ENCODE peak calls at places on chromosomes 1 and 21, in four cellular contexts. A is K562, F is HepG2, R is GM12878. H is an unnamed sample.

GRCh38 chr1:17192394-17193221 is 12.3 kb upstream of the PADI1 start:
- DNase-seq in A (no peak), F (no peak), R (no peak), H (no peak)

GRCh38 chr1:245458761-245459174 is 304.0 kb downstream of the KIF26B start:
- DNase-seq in A (no peak), F (no peak), R (no peak), H (no peak)

GRCh38 chr1:39409055-39409816 is 82.2 kb upstream of the BMP8A start:
- DNase-seq in A (no peak), F (peak), R (no peak), H (peak)

GRCh38 chr1:17156108-17156507 is 36.9 kb upstream of the PADI2 start:
- DNase-seq in A (no peak), F (no peak), R (peak), H (no peak)

GRCh38 chr1:212498243-212498642 is 65.5 kb downstream of the NENF start:
- DNase-seq in A (no peak), F (no peak), R (no peak), H (no peak)

GRCh38 chr1:245888809-245889208 is 618.3 kb downstream of the SMYD3 start:
- DNase-seq in A (no peak), F (peak), R (peak), H (no peak)

GRCh38 chr1:94622757-94623156 is 81.2 kb upstream of the F3 start:
- DNase-seq in A (no peak), F (no peak), R (no peak), H (no peak)

GRCh38 chr1:227934476-227935313 is 13.0 kb downstream of the WNT9A start:
- DNase-seq in A (peak), F (peak), R (no peak), H (no peak)

GRCh38 chr21:42112857-42113256 is 41.7 kb downstream of the UMODL1 start:
- DNase-seq in A (no peak), F (no peak), R (no peak), H (no peak)

GRCh38 chr1:86833461-86834215 is 80.3 kb downstream of the SELENOF start:
- DNase-seq in A (peak), F (peak), R (peak), H (peak)

GRCh38 chr1:29501227-29501976 is 265.1 kb downstream of the PTPRU start:
- DNase-seq in A (no peak), F (no peak), R (no peak), H (no peak)

GRCh38 chr1:46401964-46402626 is 8.0 kb downstream of the FAAH start:
- DNase-seq in A (peak), F (peak), R (no peak), H (no peak)

GRCh38 chr21:42751866-42752265 is 98.4 kb downstream of the PDE9A start:
- DNase-seq in A (no peak), F (no peak), R (no peak), H (no peak)

GRCh38 chr1:8903410-8903809 is 24.9 kb upstream of the ENO1 start:
- DNase-seq in A (no peak), F (no peak), R (no peak), H (no peak)

GRCh38 chr1:202105571-202106339 is 17.0 kb upstream of the GPR37L1 start:
- DNase-seq in A (peak), F (no peak), R (no peak), H (no peak)

GRCh38 chr1:72341661-72342060 is 59.3 kb upstream of the NEGR1 start:
- DNase-seq in A (no peak), F (no peak), R (no peak), H (no peak)

GRCh38 chr1:223246468-223246867 is 103.4 kb upstream of the TLR5 start:
- DNase-seq in A (no peak), F (no peak), R (no peak), H (no peak)

GRCh38 chr1:27349784-27350672 is 8.2 kb downstream of the SYTL1 start:
- DNase-seq in A (no peak), F (no peak), R (no peak), H (peak)

GRCh38 chr1:114997510-114997909 is 32.1 kb upstream of the TSHB start:
- DNase-seq in A (no peak), F (no peak), R (no peak), H (no peak)

DNA sequence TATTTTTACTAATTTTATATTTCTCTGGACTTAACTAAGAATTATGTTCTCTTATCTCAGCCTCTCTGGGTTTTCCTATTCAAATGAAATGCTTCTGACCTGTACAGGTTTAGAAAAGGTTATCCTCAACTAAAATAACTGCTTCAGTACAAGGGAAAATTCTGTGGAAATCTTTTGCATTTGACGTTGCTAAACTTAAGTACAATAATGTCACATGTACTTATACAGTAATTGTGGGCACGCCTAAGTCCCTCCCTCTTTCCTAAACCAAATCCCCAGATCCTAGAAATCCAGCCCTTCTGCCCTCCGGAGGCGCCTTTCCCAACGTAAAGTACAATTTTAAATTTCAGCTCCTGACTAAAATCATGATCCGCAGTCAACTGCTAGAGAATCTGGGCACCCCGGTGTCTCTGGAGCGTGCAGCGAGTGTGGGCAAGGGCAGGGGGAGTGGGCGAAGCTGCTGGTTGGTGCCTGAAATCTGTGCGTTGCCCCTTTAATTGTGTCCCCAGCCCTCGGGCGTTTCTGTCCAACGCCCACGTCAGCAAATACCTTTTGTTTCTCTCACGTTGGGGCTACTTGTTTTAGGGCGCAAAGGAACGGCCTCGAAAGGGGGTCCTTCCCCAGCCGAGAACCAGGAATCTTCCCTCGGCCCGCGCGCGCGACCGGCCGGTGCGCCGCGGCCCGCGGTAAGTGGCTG is at the start of gene ZBTB8A:
- DNase-seq in A (peak), F (peak), R (no peak), H (peak)
- TF ChIP-seq SP1 in A (no peak), F (no peak), R (no peak), H (no peak)

DNA sequence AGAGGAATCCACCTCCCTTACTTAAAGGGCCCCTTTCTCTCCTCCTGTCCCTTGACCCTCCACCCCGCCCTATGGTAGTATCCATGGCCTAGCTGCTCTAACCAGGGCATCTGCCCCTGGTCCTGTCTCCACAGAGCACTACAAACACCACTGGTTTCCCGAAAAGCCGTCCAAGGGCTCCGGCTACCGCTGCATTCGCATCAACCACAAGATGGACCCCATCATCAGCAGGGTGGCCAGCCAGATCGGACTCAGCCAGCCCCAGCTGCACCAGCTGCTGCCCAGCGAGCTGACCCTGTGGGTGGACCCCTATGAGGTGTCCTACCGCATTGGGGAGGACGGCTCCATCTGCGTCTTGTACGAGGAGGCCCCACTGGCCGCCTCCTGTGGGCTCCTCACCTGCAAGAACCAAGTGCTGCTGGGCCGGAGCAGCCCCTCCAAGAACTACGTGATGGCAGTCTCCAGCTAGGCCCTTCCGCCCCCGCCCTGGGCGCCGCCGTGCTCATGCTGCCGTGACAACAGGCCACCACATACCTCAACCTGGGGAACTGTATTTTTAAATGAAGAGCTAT is 1.7 kb downstream of the BTG2 start:
- DNase-seq in A (no peak), F (no peak), R (no peak), H (no peak)
- TF ChIP-seq TARDBP in A (no peak), F (no peak), R (no peak), H (no peak)

DNA sequence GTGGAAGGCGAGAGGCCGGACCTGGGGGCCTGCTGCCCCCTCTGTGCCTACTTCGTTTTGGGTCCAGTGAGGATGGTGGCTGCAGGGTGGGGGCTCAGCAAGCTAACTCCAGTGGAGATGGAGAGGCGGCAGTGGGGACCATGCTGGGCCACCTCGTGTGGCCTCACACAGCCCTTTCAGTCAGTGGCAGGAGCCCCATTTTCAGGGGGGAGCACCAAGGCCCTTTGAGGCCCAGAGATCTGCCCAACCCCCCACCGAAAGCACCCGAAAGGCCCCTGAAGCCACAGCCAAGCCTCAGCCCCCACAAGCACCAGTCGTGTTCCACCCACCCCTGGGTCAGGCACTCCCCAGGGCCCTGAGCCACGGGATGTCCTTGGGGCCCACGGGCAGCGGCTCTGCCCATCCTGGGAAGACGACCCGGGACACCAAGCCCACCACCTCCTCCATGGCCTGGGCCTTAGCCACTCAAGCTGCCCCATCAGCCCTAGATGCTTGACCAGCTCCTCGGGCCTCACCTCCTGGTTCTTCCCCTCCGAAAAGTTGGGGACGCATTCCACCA is 345 bp downstream of the FTCD start:
- DNase-seq in A (no peak), F (no peak), R (no peak), H (no peak)
- TF ChIP-seq SP1 in A (no peak), F (no peak), R (no peak), H (no peak)

DNA sequence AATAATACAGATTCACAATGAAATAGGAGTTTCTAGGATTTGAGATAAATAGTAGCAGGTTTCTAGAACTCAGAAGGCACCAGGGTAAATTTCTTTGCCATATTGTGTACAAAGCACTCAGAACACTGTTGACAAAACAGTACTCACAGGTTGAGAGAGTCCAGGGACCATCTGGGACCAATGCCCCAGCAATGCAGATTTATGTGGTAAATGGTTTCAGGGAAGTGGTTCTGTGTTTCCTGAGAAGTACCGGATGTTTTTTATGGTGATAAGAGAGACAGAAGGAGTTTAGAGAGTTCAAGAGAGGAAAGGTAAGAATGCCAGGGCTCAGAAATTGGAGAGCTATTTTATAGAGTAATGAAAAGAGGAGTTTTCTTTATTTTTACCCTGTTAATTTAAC is 29.6 kb upstream of the DIPK1A start:
- DNase-seq in A (no peak), F (peak), R (no peak), H (no peak)
- TF ChIP-seq TARDBP in A (no peak), F (no peak), R (no peak), H (no peak)

H was measured in HEK293T.